ENCODE peak calls at places on chromosomes 1 and 21, in ten cellular contexts. One of them, this sample, is unnamed.
A peak's percentile ranks its signal among the peaks of the same experiment; 100 is the strongest.

GRCh38 chr21:42806489-42807140 is 72.7 kb downstream of the WDR4 start:
- DNase-seq in fibroblast of lung: no peak
- DNase-seq in adrenal gland: no peak
- DNase-seq in ovary: no peak
- DNase-seq in hepatocyte: no peak
- DNase-seq in neural progenitor cell: peak; percentile 76
- DNase-seq in cardiac fibroblast: no peak
- DNase-seq in K562: no peak
- DNase-seq in psoas muscle: no peak
- DNase-seq in AG04450: no peak
- DNase-seq in this sample: no peak

GRCh38 chr21:32520885-32521735 is 64.2 kb downstream of the TCP10L start:
- DNase-seq in neural progenitor cell: no peak
- DNase-seq in K562: no peak
- DNase-seq in adrenal gland: peak; percentile 73
- DNase-seq in psoas muscle: peak; percentile 88
- DNase-seq in fibroblast of lung: peak; percentile 96
- DNase-seq in ovary: peak; percentile 91
- DNase-seq in hepatocyte: peak; percentile 40
- DNase-seq in AG04450: peak; percentile 91
- DNase-seq in cardiac fibroblast: peak; percentile 98
- DNase-seq in this sample: peak; percentile 97

GRCh38 chr1:101971309-101971708 is 25.4 kb downstream of the OLFM3 start:
- DNase-seq in ovary: no peak
- DNase-seq in cardiac fibroblast: peak; percentile 0
- DNase-seq in fibroblast of lung: no peak
- DNase-seq in adrenal gland: no peak
- DNase-seq in hepatocyte: peak; percentile 26
- DNase-seq in neural progenitor cell: no peak
- DNase-seq in K562: no peak
- DNase-seq in AG04450: no peak
- DNase-seq in psoas muscle: no peak
- DNase-seq in this sample: no peak

GRCh38 chr1:243718893-243719292 is 131.2 kb downstream of the AKT3 start:
- DNase-seq in fibroblast of lung: peak; percentile 95
- DNase-seq in hepatocyte: no peak
- DNase-seq in psoas muscle: no peak
- DNase-seq in cardiac fibroblast: peak; percentile 87
- DNase-seq in neural progenitor cell: no peak
- DNase-seq in AG04450: peak; percentile 41
- DNase-seq in ovary: no peak
- DNase-seq in K562: no peak
- DNase-seq in adrenal gland: no peak
- DNase-seq in this sample: peak; percentile 93

GRCh38 chr1:82578086-82578726 is 777.5 kb downstream of the ADGRL2 start:
- DNase-seq in adrenal gland: no peak
- DNase-seq in hepatocyte: no peak
- DNase-seq in neural progenitor cell: no peak
- DNase-seq in psoas muscle: no peak
- DNase-seq in AG04450: no peak
- DNase-seq in ovary: no peak
- DNase-seq in K562: no peak
- DNase-seq in cardiac fibroblast: no peak
- DNase-seq in fibroblast of lung: no peak
- DNase-seq in this sample: no peak

GRCh38 chr1:11831945-11832725 is 15.4 kb downstream of the NPPA start:
- DNase-seq in hepatocyte: no peak
- DNase-seq in psoas muscle: no peak
- DNase-seq in AG04450: no peak
- DNase-seq in cardiac fibroblast: no peak
- DNase-seq in ovary: no peak
- DNase-seq in neural progenitor cell: no peak
- DNase-seq in fibroblast of lung: no peak
- DNase-seq in adrenal gland: no peak
- DNase-seq in K562: no peak
- DNase-seq in this sample: peak; percentile 55

GRCh38 chr1:187928288-187928687 is 1099.5 kb downstream of the PLA2G4A start:
- DNase-seq in cardiac fibroblast: peak; percentile 55
- DNase-seq in hepatocyte: peak; percentile 67
- DNase-seq in adrenal gland: peak; percentile 5
- DNase-seq in AG04450: no peak
- DNase-seq in ovary: no peak
- DNase-seq in K562: no peak
- DNase-seq in neural progenitor cell: peak; percentile 83
- DNase-seq in psoas muscle: no peak
- DNase-seq in fibroblast of lung: peak; percentile 48
- DNase-seq in this sample: no peak

GRCh38 chr21:24259241-24259640 is 1348.0 kb downstream of the MRPL39 start:
- DNase-seq in adrenal gland: no peak
- DNase-seq in hepatocyte: no peak
- DNase-seq in fibroblast of lung: peak; percentile 3
- DNase-seq in psoas muscle: no peak
- DNase-seq in AG04450: peak; percentile 33
- DNase-seq in cardiac fibroblast: no peak
- DNase-seq in neural progenitor cell: no peak
- DNase-seq in ovary: no peak
- DNase-seq in K562: no peak
- DNase-seq in this sample: no peak

GRCh38 chr21:32795802-32796489 is 24.4 kb upstream of the PAXBP1 start:
- DNase-seq in hepatocyte: no peak
- DNase-seq in K562: no peak
- DNase-seq in AG04450: no peak
- DNase-seq in neural progenitor cell: no peak
- DNase-seq in adrenal gland: no peak
- DNase-seq in psoas muscle: no peak
- DNase-seq in cardiac fibroblast: no peak
- DNase-seq in ovary: no peak
- DNase-seq in fibroblast of lung: no peak
- DNase-seq in this sample: no peak

GRCh38 chr21:41834252-41834925 is 44.8 kb downstream of the PRDM15 start:
- DNase-seq in cardiac fibroblast: no peak
- DNase-seq in ovary: peak; percentile 77
- DNase-seq in AG04450: no peak
- DNase-seq in psoas muscle: no peak
- DNase-seq in K562: no peak
- DNase-seq in fibroblast of lung: no peak
- DNase-seq in adrenal gland: no peak
- DNase-seq in neural progenitor cell: no peak
- DNase-seq in hepatocyte: no peak
- DNase-seq in this sample: no peak

GRCh38 chr1:86905875-86906274 is 8.1 kb downstream of the SELENOF start:
- DNase-seq in K562: no peak
- DNase-seq in ovary: no peak
- DNase-seq in AG04450: no peak
- DNase-seq in adrenal gland: no peak
- DNase-seq in hepatocyte: no peak
- DNase-seq in cardiac fibroblast: no peak
- DNase-seq in fibroblast of lung: no peak
- DNase-seq in psoas muscle: no peak
- DNase-seq in neural progenitor cell: no peak
- DNase-seq in this sample: no peak

GRCh38 chr1:172894345-172895049 is 156.2 kb downstream of the TNFSF18 start:
- DNase-seq in fibroblast of lung: no peak
- DNase-seq in neural progenitor cell: no peak
- DNase-seq in K562: no peak
- DNase-seq in cardiac fibroblast: no peak
- DNase-seq in psoas muscle: no peak
- DNase-seq in AG04450: no peak
- DNase-seq in hepatocyte: no peak
- DNase-seq in adrenal gland: no peak
- DNase-seq in ovary: no peak
- DNase-seq in this sample: no peak

GRCh38 chr1:2041305-2041704 is 8.9 kb upstream of the PRKCZ start:
- DNase-seq in cardiac fibroblast: no peak
- DNase-seq in hepatocyte: no peak
- DNase-seq in AG04450: no peak
- DNase-seq in K562: no peak
- DNase-seq in ovary: no peak
- DNase-seq in neural progenitor cell: no peak
- DNase-seq in psoas muscle: no peak
- DNase-seq in adrenal gland: no peak
- DNase-seq in fibroblast of lung: no peak
- DNase-seq in this sample: no peak

DNA sequence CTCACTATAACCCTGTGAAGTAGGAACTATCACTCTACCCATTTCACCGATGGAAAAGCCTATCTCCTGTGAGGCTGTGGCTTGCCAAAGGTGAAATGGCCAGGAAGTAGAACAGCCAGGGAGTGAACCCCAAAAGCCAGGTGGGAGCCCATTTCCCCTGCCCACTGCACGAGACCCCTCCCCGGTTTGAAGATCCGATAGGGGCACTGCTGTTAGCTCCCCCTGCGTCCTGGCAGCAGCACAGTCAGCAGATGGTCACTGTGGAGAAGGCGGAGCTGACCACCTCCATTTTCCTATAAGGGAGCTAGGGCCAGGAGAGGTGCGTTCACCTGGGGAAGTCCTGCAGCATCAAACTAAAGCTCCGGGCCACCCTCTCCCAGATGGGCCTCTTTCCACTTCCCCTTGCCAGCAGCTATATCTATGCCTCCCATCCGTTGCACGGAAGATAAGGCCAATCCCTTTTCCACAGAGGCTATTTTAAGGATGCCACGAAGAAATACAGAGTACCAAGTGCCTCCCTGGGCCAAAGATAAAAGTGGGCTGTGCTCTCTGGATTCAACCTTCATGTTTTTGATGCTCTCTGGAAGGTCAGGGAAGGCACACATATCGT is 7.8 kb downstream of the ERG start:
- DNase-seq in neural progenitor cell: no peak
- DNase-seq in AG04450: no peak
- DNase-seq in hepatocyte: no peak
- DNase-seq in K562: no peak
- DNase-seq in fibroblast of lung: no peak
- DNase-seq in adrenal gland: no peak
- DNase-seq in ovary: no peak
- DNase-seq in psoas muscle: no peak
- DNase-seq in cardiac fibroblast: no peak
- DNase-seq in this sample: no peak
- H3K4me3 ChIP-seq in neural progenitor cell: no peak overlapping the region
- H3K4me3 ChIP-seq in AG04450: no peak overlapping the region
- H3K4me3 ChIP-seq in hepatocyte: no peak overlapping the region
- H3K4me3 ChIP-seq in K562: no peak overlapping the region
- H3K4me3 ChIP-seq in fibroblast of lung: no peak overlapping the region
- H3K4me3 ChIP-seq in adrenal gland: no peak overlapping the region
- H3K4me3 ChIP-seq in ovary: no peak overlapping the region
- H3K4me3 ChIP-seq in psoas muscle: no peak overlapping the region
- H3K4me3 ChIP-seq in cardiac fibroblast: no peak overlapping the region
- H3K4me3 ChIP-seq in this sample: no peak overlapping the region

GRCh38 chr21:34520769-34521508 is 8.9 kb upstream of the KCNE1 start:
- DNase-seq in hepatocyte: no peak
- DNase-seq in cardiac fibroblast: no peak
- DNase-seq in neural progenitor cell: no peak
- DNase-seq in K562: no peak
- DNase-seq in ovary: no peak
- DNase-seq in adrenal gland: peak; percentile 32
- DNase-seq in fibroblast of lung: no peak
- DNase-seq in AG04450: no peak
- DNase-seq in psoas muscle: no peak
- DNase-seq in this sample: no peak
- TF ChIP-seq CTCF in hepatocyte: no peak
- TF ChIP-seq CTCF in cardiac fibroblast: no peak
- TF ChIP-seq CTCF in neural progenitor cell: no peak
- TF ChIP-seq CTCF in K562: no peak
- TF ChIP-seq CTCF in ovary: no peak
- TF ChIP-seq CTCF in adrenal gland: no peak
- TF ChIP-seq CTCF in fibroblast of lung: no peak
- TF ChIP-seq CTCF in AG04450: no peak
- TF ChIP-seq CTCF in psoas muscle: no peak
- TF ChIP-seq CTCF in this sample: no peak

GRCh38 chr1:213996320-213997022 is 8.7 kb downstream of the PROX1 start:
- DNase-seq in ovary: peak; percentile 65
- DNase-seq in neural progenitor cell: no peak
- DNase-seq in K562: no peak
- DNase-seq in psoas muscle: no peak
- DNase-seq in adrenal gland: peak; percentile 81
- DNase-seq in AG04450: no peak
- DNase-seq in hepatocyte: no peak
- DNase-seq in fibroblast of lung: no peak
- DNase-seq in cardiac fibroblast: no peak
- DNase-seq in this sample: peak; percentile 1
- H3K4me3 ChIP-seq in ovary: no peak overlapping the region
- H3K4me3 ChIP-seq in neural progenitor cell: no peak overlapping the region
- H3K4me3 ChIP-seq in K562: no peak overlapping the region
- H3K4me3 ChIP-seq in psoas muscle: no peak overlapping the region
- H3K4me3 ChIP-seq in adrenal gland: no peak overlapping the region
- H3K4me3 ChIP-seq in AG04450: no peak overlapping the region
- H3K4me3 ChIP-seq in hepatocyte: no peak overlapping the region
- H3K4me3 ChIP-seq in fibroblast of lung: no peak overlapping the region
- H3K4me3 ChIP-seq in cardiac fibroblast: no peak overlapping the region
- H3K4me3 ChIP-seq in this sample: no peak overlapping the region

GRCh38 chr1:94739521-94740061 is 80.6 kb upstream of the SLC44A3 start:
- DNase-seq in K562: no peak
- DNase-seq in hepatocyte: no peak
- DNase-seq in psoas muscle: peak; percentile 78
- DNase-seq in fibroblast of lung: peak; percentile 99
- DNase-seq in neural progenitor cell: no peak
- DNase-seq in cardiac fibroblast: peak; percentile 83
- DNase-seq in ovary: no peak
- DNase-seq in adrenal gland: no peak
- DNase-seq in AG04450: peak; percentile 83
- DNase-seq in this sample: peak; percentile 96
- TF ChIP-seq CTCF in K562: no peak
- TF ChIP-seq CTCF in hepatocyte: no peak
- TF ChIP-seq CTCF in psoas muscle: no peak
- TF ChIP-seq CTCF in fibroblast of lung: no peak
- TF ChIP-seq CTCF in neural progenitor cell: no peak
- TF ChIP-seq CTCF in cardiac fibroblast: no peak
- TF ChIP-seq CTCF in ovary: no peak
- TF ChIP-seq CTCF in adrenal gland: no peak
- TF ChIP-seq CTCF in AG04450: no peak
- TF ChIP-seq CTCF in this sample: no peak

GRCh38 chr1:38989979-38990378 is 1.1 kb upstream of the AKIRIN1 start:
- DNase-seq in hepatocyte: no peak
- DNase-seq in adrenal gland: no peak
- DNase-seq in neural progenitor cell: no peak
- DNase-seq in fibroblast of lung: no peak
- DNase-seq in AG04450: no peak
- DNase-seq in cardiac fibroblast: no peak
- DNase-seq in psoas muscle: no peak
- DNase-seq in K562: no peak
- DNase-seq in ovary: no peak
- DNase-seq in this sample: no peak
- H3K4me3 ChIP-seq in hepatocyte: no peak overlapping the region
- H3K4me3 ChIP-seq in adrenal gland: no peak overlapping the region
- H3K4me3 ChIP-seq in neural progenitor cell: peak overlapping the region; percentile 92
- H3K4me3 ChIP-seq in fibroblast of lung: no peak overlapping the region
- H3K4me3 ChIP-seq in AG04450: no peak overlapping the region
- H3K4me3 ChIP-seq in cardiac fibroblast: no peak overlapping the region
- H3K4me3 ChIP-seq in psoas muscle: peak overlapping the region; percentile 97
- H3K4me3 ChIP-seq in K562: peak overlapping the region; percentile 99
- H3K4me3 ChIP-seq in ovary: no peak overlapping the region
- H3K4me3 ChIP-seq in this sample: no peak overlapping the region

GRCh38 chr1:89615676-89616598 is 17.0 kb upstream of the LRRC8C start:
- DNase-seq in adrenal gland: no peak
- DNase-seq in K562: no peak
- DNase-seq in ovary: no peak
- DNase-seq in AG04450: no peak
- DNase-seq in cardiac fibroblast: no peak
- DNase-seq in fibroblast of lung: no peak
- DNase-seq in hepatocyte: no peak
- DNase-seq in neural progenitor cell: no peak
- DNase-seq in psoas muscle: no peak
- DNase-seq in this sample: no peak
- TF ChIP-seq CTCF in adrenal gland: peak; percentile 37
- TF ChIP-seq CTCF in K562: peak; percentile 27
- TF ChIP-seq CTCF in ovary: no peak
- TF ChIP-seq CTCF in AG04450: peak; percentile 41
- TF ChIP-seq CTCF in cardiac fibroblast: peak; percentile 53
- TF ChIP-seq CTCF in fibroblast of lung: peak; percentile 6
- TF ChIP-seq CTCF in hepatocyte: no peak
- TF ChIP-seq CTCF in neural progenitor cell: peak; percentile 34
- TF ChIP-seq CTCF in psoas muscle: peak; percentile 34
- TF ChIP-seq CTCF in this sample: peak; percentile 35

This sample was measured in AG10803.